ENCODE peak calls at places on chromosome 6, in five cellular contexts. A is HepG2, Z is K562, K is GM12878, V is SK-N-SH. J is an unnamed sample.

GRCh38 chr6:36730424-36731380 is 33.1 kb downstream of the RAB44 start:
- DNase-seq in A (no peak), Z (no peak), K (no peak), V (no peak), J (no peak)

GRCh38 chr6:42028234-42029061 is 21.9 kb upstream of the TAF8 start:
- DNase-seq in A (no peak), Z (peak; percentile 92), K (no peak), V (no peak), J (no peak)

GRCh38 chr6:22906091-22906549 is 336.8 kb downstream of the HDGFL1 start:
- DNase-seq in A (no peak), Z (no peak), K (no peak), V (no peak), J (no peak)

GRCh38 chr6:88872962-88873361 is 90.5 kb downstream of the RNGTT start:
- DNase-seq in A (no peak), Z (no peak), K (no peak), V (no peak), J (no peak)

GRCh38 chr6:29474996-29475395 is 12.8 kb downstream of the MAS1L start:
- DNase-seq in A (no peak), Z (no peak), K (no peak), V (no peak), J (no peak)

GRCh38 chr6:150711061-150711460 is 111.4 kb downstream of the PLEKHG1 start:
- DNase-seq in A (no peak), Z (no peak), K (no peak), V (no peak), J (no peak)

GRCh38 chr6:113414511-113414910 is 442.6 kb upstream of the MARCKS start:
- DNase-seq in A (peak; percentile 40), Z (no peak), K (no peak), V (peak; percentile 26), J (peak; percentile 57)

GRCh38 chr6:35219683-35220326 is 6.0 kb downstream of the SCUBE3 start:
- DNase-seq in A (no peak), Z (no peak), K (no peak), V (no peak), J (no peak)

GRCh38 chr6:40733770-40734396 is 146.7 kb upstream of the LRFN2 start:
- DNase-seq in A (no peak), Z (no peak), K (no peak), V (no peak), J (no peak)
- H3K4me2 ChIP-seq in A (no peak overlapping the region), Z (no peak overlapping the region), K (peak overlapping the region; percentile 21), V (peak overlapping the region; percentile 7), J (no peak overlapping the region)

GRCh38 chr6:146545608-146546007 is 2.0 kb downstream of the RAB32 start:
- DNase-seq in A (no peak), Z (no peak), K (no peak), V (no peak), J (no peak)

GRCh38 chr6:146543940-146544661 is 468 bp downstream of the RAB32 start:
- DNase-seq in A (peak; percentile 74), Z (peak; percentile 13), K (no peak), V (no peak), J (no peak)

GRCh38 chr6:146544783-146545182 is 1.1 kb downstream of the RAB32 start:
- DNase-seq in A (no peak), Z (no peak), K (no peak), V (no peak), J (no peak)

GRCh38 chr6:146547889-146548288 is 4.3 kb downstream of the RAB32 start:
- DNase-seq in A (no peak), Z (no peak), K (no peak), V (no peak), J (no peak)

GRCh38 chr6:146546440-146546839 is 2.8 kb downstream of the RAB32 start:
- DNase-seq in A (peak; percentile 24), Z (no peak), K (no peak), V (no peak), J (no peak)
- TF ChIP-seq ZBTB33 in A (no peak), Z (no peak), K (no peak), V (no peak), J (no peak)

DNA sequence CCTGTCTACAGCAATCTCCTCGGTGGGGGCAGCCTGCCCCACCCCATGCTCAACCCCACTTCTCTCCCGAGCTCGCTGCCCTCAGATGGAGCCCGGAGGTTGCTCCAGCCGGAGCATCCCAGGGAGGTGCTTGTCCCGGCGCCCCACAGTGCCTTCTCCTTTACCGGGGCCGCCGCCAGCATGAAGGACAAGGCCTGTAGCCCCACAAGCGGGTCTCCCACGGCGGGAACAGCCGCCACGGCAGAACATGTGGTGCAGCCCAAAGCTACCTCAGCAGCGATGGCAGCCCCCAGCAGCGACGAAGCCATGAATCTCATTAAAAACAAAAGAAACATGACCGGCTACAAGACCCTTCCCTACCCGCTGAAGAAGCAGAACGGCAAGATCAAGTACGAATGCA is 19.4 kb downstream of the PRDM1 start:
- DNase-seq in A (no peak), Z (no peak), K (no peak), V (no peak), J (no peak)
- H3K4me2 ChIP-seq in A (no peak overlapping the region), Z (no peak overlapping the region), K (peak overlapping the region; percentile 44), V (no peak overlapping the region), J (no peak overlapping the region)

GRCh38 chr6:118696262-118696661 is 44.9 kb upstream of the CEP85L start:
- DNase-seq in A (no peak), Z (no peak), K (no peak), V (no peak), J (no peak)
- TF ChIP-seq ZBTB33 in A (no peak), Z (no peak), K (no peak), V (no peak), J (no peak)

DNA sequence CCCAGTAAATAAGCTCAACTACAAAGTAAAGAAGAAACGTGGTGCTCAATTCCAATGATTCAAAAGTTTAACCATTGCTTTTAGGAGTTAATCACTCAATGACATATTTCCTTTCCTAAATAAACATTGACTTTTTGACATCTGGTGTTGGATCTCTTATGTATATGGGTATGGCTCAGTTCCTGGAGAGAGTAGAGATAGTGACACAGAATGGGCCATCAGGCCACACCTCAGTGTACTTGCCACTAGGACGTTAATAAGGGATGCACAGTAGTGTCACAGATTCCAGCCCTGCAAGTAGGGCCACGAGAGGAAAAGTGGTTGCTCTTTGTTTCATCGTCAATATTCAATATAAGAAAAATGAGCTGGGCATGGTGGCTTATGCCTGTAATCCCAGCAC is 48.9 kb upstream of the TXNDC5 start:
- DNase-seq in A (no peak), Z (no peak), K (no peak), V (no peak), J (no peak)
- H3K4me2 ChIP-seq in A (no peak overlapping the region), Z (no peak overlapping the region), K (no peak overlapping the region), V (no peak overlapping the region), J (no peak overlapping the region)

GRCh38 chr6:55901765-55902164 is 26.4 kb upstream of the BMP5 start:
- DNase-seq in A (no peak), Z (no peak), K (no peak), V (no peak), J (no peak)

GRCh38 chr6:55895972-55896371 is 20.6 kb upstream of the BMP5 start:
- DNase-seq in A (no peak), Z (no peak), K (no peak), V (no peak), J (no peak)

GRCh38 chr6:55902796-55903195 is 27.4 kb upstream of the BMP5 start:
- DNase-seq in A (no peak), Z (no peak), K (no peak), V (no peak), J (no peak)

GRCh38 chr6:55892749-55893357 is 17.5 kb upstream of the BMP5 start:
- DNase-seq in A (no peak), Z (no peak), K (no peak), V (no peak), J (no peak)

DNA sequence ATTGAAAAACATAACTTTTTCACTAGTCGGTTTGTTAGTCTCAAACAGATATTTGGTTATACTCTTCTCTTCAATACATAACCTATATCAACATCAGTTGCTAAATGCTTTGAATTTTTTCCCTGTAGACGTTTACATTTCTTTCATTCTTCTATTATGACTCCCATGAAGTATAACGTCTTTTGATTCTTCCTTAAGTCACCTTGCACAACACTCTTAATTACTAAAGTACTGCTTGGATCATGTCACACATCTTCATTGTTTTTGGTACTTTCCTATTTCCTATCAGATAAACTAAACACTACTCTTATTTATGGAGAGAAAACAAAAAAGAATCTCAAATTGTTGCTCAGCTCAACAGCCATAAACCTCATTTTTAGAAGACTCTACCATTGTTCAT is 23.0 kb upstream of the BMP5 start:
- DNase-seq in A (no peak), Z (no peak), K (no peak), V (no peak), J (no peak)
- TF ChIP-seq ZBTB33 in A (no peak), Z (no peak), K (no peak), V (no peak), J (no peak)

DNA sequence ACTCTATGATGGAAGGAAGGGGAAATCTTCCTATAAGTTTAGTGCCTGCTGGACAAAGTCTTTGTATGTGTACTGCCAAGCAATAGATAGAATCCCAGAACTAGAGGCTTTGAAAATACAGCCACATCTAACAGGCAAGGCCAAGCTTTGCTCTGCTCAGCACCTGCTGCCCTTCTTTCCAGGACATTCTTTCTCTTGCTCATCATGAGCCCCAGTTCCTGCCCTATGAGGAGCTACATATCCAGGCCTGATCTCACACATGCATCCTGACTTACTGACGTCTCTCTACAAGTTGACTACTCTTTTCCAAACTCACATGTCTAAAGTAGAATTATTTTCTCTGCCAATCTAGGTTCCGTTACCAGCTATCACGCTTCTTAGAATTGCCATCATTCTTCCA is 64.5 kb upstream of the ENPP5 start:
- DNase-seq in A (no peak), Z (no peak), K (no peak), V (no peak), J (no peak)
- H3K4me2 ChIP-seq in A (no peak overlapping the region), Z (no peak overlapping the region), K (no peak overlapping the region), V (no peak overlapping the region), J (no peak overlapping the region)

J was measured in HCT116.